ENCODE peak calls at places on chromosomes 11 and 22, in seven cellular contexts. B, L, V, Y, U, X and E are unnamed samples.

GRCh38 chr11:88341852-88342251 is 4.3 kb upstream of the CTSC start:
- DNase-seq in V (no peak), X (no peak), L (no peak), U (peak), B (peak), Y (no peak), E (no peak)

GRCh38 chr11:47731466-47731865 is 16.3 kb upstream of the AGBL2 start:
- DNase-seq in U (no peak), X (no peak), L (no peak), V (no peak), Y (no peak), B (no peak), E (no peak)

GRCh38 chr11:68669301-68670090 is 14.8 kb upstream of the GAL start:
- DNase-seq in Y (no peak), V (no peak), X (no peak), L (no peak), B (no peak), U (no peak), E (peak)

GRCh38 chr11:35236667-35237003 is 97.7 kb downstream of the CD44 start:
- DNase-seq in V (peak), Y (no peak), B (no peak), X (no peak), L (no peak), U (no peak), E (no peak)

GRCh38 chr11:128949791-128950454 is 7.3 kb upstream of the TP53AIP1 start:
- DNase-seq in V (no peak), L (no peak), Y (no peak), B (no peak), X (no peak), U (no peak), E (no peak)

GRCh38 chr22:39661842-39662676 is 91.5 kb downstream of the CACNA1I start:
- DNase-seq in V (no peak), X (no peak), U (no peak), Y (no peak), L (peak), B (peak), E (peak)

GRCh38 chr11:72040497-72041363 is 39.6 kb downstream of the NUMA1 start:
- DNase-seq in Y (peak), X (peak), B (peak), V (peak), L (peak), U (peak), E (peak)

GRCh38 chr11:8068605-8069221 is 12.3 kb upstream of the TUB start:
- DNase-seq in L (peak), Y (peak), V (peak), B (no peak), U (peak), X (peak), E (no peak)

GRCh38 chr11:134908583-134908982 is 496.5 kb upstream of the B3GAT1 start:
- DNase-seq in X (no peak), U (no peak), V (no peak), Y (no peak), L (no peak), B (no peak), E (no peak)
- H3K4me3 ChIP-seq in X (no peak), U (no peak), V (no peak), Y (no peak), L (no peak), B (no peak), E (no peak)

DNA sequence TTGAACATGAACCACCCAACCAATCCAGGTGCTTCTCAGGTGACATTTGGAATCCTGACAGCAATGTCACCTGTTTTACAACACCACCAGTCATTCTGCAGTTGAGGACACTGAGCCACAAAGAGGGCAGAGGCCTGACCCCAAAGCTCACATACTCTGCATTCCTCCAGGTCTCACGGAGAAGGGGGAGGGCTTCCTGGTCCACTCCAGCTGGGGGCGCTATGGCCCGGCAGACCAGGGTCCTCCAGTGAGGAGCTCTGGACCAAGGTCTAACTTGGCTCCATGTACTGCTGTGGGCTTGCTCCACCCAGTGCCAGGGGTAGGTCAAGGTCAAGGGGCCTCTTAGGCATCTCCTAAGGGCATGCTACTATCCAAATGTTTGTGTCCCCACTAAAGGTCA is 1.5 kb upstream of the PNPLA3 start:
- DNase-seq in X (no peak), Y (no peak), V (no peak), U (no peak), L (no peak), B (peak), E (no peak)
- TF ChIP-seq CTCF in X (no peak), Y (no peak), V (no peak), U (no peak), L (no peak), B (peak), E (no peak)

DNA sequence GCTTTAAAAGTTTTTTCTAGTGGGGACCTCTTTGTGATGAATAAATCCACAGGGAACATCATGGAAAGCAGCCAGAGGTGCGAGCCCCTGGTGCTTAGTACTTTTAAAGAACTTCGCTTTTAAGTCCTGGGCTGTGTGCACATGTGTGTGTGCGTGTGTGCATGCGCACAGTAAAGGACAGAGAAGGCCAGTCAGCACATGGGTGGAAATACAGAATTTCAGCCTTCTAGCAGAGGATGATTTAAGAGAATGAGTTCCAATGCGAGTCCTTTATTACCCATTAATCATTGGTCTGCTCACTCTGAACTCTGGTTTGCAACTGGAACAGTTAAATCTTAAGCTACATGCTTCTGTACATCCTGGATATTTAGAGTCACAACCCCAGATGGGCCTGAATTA is 18.9 kb downstream of the TEAD1 start:
- DNase-seq in L (no peak), B (no peak), U (peak), X (no peak), Y (no peak), V (peak), E (peak)
- H3K4me3 ChIP-seq in L (no peak), B (no peak), U (peak), X (peak), Y (peak), V (peak), E (no peak)

DNA sequence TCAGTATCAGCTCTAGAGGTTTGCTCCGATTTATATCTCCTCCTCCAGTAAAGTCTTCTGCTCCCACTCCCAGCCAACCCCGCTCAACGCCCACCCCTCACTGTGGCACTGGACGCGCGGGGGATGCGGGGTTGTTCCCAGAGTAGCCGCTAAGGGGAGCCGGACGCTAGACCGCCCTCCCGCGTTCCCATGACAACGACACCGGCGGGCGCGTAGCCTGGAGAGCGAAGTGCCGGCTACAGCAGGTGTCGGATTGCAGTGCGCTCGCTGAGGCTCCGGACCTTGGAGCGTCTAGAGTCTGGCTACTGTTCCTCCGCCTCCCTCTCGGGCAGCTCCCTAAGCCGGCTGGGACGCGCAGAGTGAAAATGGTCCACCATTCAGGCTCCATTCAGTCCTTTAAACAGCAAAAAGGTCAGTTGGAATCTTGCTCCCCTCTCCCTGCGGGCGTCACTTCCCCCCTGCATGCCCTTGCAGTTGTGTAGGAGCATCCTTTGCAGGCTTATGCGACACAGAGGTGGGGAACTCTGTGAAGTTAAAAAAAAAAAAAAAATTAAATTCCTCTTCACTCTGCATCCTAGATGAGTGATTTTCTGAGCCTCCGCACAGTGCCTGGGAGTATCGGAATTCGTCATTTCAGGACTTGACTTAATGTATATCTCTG is at the start of gene ANO3:
- DNase-seq in Y (peak), V (peak), X (peak), U (peak), B (peak), L (no peak), E (peak)
- TF ChIP-seq CTCF in Y (peak), V (peak), X (peak), U (peak), B (peak), L (peak), E (no peak)

DNA sequence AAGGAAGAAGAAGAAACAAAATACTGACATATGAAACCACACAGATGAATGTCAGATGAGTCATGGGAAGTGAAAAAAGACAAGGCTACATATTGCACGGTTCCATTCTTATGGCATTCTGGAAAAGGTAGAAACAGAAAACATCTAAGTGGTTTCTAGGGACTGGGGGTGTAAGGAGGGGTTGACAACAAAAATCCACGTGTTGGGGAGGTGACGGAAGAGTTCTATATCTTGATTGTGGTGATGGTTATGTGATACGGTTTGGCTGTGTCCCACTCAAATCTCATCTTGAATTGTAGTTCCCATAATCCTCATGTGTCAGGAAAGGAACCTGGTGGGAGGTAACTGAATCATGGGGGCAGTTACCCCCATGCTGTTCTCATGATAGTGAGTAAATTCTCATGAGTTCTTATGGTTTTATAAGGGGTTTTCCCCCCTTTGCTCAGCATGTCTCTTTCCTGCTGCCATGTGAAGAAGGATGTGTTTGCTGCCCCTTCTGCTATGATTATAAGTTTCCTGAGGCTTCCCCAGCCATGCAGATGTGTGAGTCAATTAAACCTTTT is 6.4 kb upstream of the ARFGAP3 start:
- DNase-seq in B (no peak), U (peak), L (no peak), V (peak), X (no peak), Y (peak), E (no peak)
- H3K4me3 ChIP-seq in B (no peak), U (no peak), L (no peak), V (no peak), X (no peak), Y (no peak), E (no peak)